ENCODE peak calls at places on chromosomes 16 and 17, in seven cellular contexts. J, K, A, T, L, S and C are unnamed samples.

GRCh38 chr16:3120435-3120834 is 8.0 kb downstream of the ZNF205 start:
- DNase-seq in K (no peak), T (peak; percentile 59), L (no peak), J (no peak), S (no peak), A (no peak), C (no peak)

GRCh38 chr16:79334127-79334526 is 266.4 kb downstream of the MAF start:
- DNase-seq in K (no peak), T (no peak), A (peak; percentile 20), S (no peak), J (peak; percentile 19), L (no peak), C (no peak)

GRCh38 chr17:78979780-78980623 is at the start of gene LGALS3BP:
- DNase-seq in T (peak; percentile 99), S (peak; percentile 78), L (peak; percentile 57), K (peak; percentile 2), J (no peak), A (peak; percentile 87), C (peak; percentile 83)

GRCh38 chr16:89965447-89966225 is 17.1 kb downstream of the DEF8 start:
- DNase-seq in A (no peak), J (no peak), L (no peak), T (peak; percentile 23), K (no peak), S (no peak), C (no peak)

GRCh38 chr17:74523308-74523707 is 8.0 kb downstream of the CD300LB start:
- DNase-seq in J (no peak), S (no peak), L (no peak), A (no peak), K (no peak), T (no peak), C (no peak)

GRCh38 chr17:27320222-27320560 is 26.3 kb downstream of the WSB1 start:
- DNase-seq in T (no peak), L (no peak), J (no peak), K (no peak), A (no peak), S (no peak), C (no peak)

GRCh38 chr17:27569884-27570577 is 61.0 kb upstream of the LGALS9 start:
- DNase-seq in L (no peak), K (no peak), A (peak; percentile 23), T (peak; percentile 31), J (no peak), S (no peak), C (no peak)

GRCh38 chr16:78551487-78552085 is 452.1 kb downstream of the WWOX start:
- DNase-seq in J (no peak), A (no peak), K (no peak), T (no peak), L (no peak), S (no peak), C (no peak)

GRCh38 chr17:67994827-67995567 is 1.3 kb downstream of the C17orf58 start:
- DNase-seq in S (peak; percentile 83), L (no peak), T (peak; percentile 96), A (no peak), J (peak; percentile 12), K (no peak), C (peak; percentile 17)

GRCh38 chr16:57935904-57936303 is 35.0 kb downstream of the CNGB1 start:
- DNase-seq in A (no peak), S (no peak), K (no peak), T (no peak), J (no peak), L (no peak), C (no peak)

GRCh38 chr17:46940692-46941404 is 17.9 kb downstream of the GOSR2 start:
- DNase-seq in A (peak; percentile 72), K (peak; percentile 16), L (peak; percentile 52), J (peak; percentile 86), T (peak; percentile 96), S (peak; percentile 60), C (peak; percentile 80)

GRCh38 chr16:81583893-81584705 is 139.5 kb downstream of the CMIP start:
- DNase-seq in J (no peak), T (no peak), A (peak; percentile 68), L (no peak), K (no peak), S (peak; percentile 82), C (no peak)

GRCh38 chr16:81586421-81586820 is 141.8 kb downstream of the CMIP start:
- DNase-seq in A (no peak), K (no peak), T (no peak), L (no peak), S (peak; percentile 33), J (no peak), C (no peak)

GRCh38 chr16:81581107-81581506 is 136.5 kb downstream of the CMIP start:
- DNase-seq in T (no peak), S (no peak), J (no peak), K (no peak), A (peak; percentile 76), L (peak; percentile 84), C (no peak)

GRCh38 chr16:81585785-81586184 is 141.2 kb downstream of the CMIP start:
- DNase-seq in A (no peak), J (no peak), S (no peak), K (no peak), L (no peak), T (peak; percentile 56), C (no peak)

GRCh38 chr16:81582655-81583441 is 138.2 kb downstream of the CMIP start:
- DNase-seq in T (peak; percentile 43), K (no peak), L (peak; percentile 57), S (no peak), A (no peak), J (no peak), C (peak; percentile 60)
- H3K27ac ChIP-seq in T (no peak overlapping the region), K (no peak overlapping the region), L (peak overlapping the region; percentile 85), S (no peak overlapping the region), A (peak overlapping the region; percentile 88), J (no peak overlapping the region), C (peak overlapping the region; percentile 69)

DNA sequence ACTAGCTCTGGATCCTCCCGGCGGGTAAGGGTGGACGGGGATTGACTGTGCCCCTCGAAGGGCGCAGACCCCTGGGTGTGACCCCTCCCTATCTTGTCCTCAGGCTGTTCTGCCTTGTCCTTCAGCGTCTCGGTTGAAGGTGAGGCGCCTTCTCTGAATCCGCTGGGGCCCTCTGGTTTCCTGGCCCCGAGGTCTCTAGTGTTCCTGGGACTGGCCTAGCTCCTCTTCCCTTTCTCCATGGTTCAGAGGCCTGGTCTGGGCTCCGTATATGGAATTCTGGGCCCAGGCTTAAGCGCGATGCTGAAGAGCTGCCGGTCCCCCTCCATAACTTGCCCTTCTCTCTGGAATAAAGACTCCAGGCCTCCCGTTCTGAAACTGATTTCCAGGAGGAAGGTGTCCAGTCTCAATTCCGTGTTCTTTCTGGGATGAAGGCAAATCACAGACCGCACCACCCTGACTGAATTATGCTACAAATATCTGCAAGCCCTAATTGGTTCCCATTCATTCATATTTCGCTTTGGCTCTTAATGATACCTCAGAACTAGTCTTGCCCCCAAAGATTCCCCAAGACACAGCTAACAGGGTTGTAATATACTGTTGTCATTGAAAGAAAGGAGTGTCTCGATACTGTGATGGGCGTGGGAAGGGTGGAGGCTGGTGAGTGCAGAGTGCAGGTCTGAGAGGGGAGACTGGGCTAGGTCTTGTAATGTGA is 739 bp downstream of the EDC4 start:
- DNase-seq in T (peak; percentile 92), A (peak; percentile 28), J (peak; percentile 20), L (no peak), K (no peak), S (peak; percentile 7), C (no peak)
- H3K27ac ChIP-seq in T (peak overlapping the region; percentile 86), A (peak overlapping the region; percentile 85), J (peak overlapping the region; percentile 48), L (peak overlapping the region; percentile 86), K (peak overlapping the region; percentile 82), S (peak overlapping the region; percentile 82), C (peak overlapping the region; percentile 81)

GRCh38 chr17:66930933-66931332 is 33.6 kb upstream of the CACNG4 start:
- DNase-seq in K (no peak), J (peak; percentile 11), T (no peak), L (no peak), S (no peak), A (no peak), C (no peak)

GRCh38 chr17:66923881-66924280 is 40.6 kb upstream of the CACNG4 start:
- DNase-seq in K (no peak), L (no peak), T (no peak), A (no peak), S (no peak), J (no peak), C (no peak)

GRCh38 chr17:66920426-66920825 is 44.1 kb upstream of the CACNG4 start:
- DNase-seq in J (no peak), A (no peak), K (no peak), L (no peak), T (no peak), S (no peak), C (no peak)

GRCh38 chr17:66920965-66921364 is 43.5 kb upstream of the CACNG4 start:
- DNase-seq in T (no peak), J (no peak), K (no peak), A (no peak), L (no peak), S (no peak), C (no peak)

DNA sequence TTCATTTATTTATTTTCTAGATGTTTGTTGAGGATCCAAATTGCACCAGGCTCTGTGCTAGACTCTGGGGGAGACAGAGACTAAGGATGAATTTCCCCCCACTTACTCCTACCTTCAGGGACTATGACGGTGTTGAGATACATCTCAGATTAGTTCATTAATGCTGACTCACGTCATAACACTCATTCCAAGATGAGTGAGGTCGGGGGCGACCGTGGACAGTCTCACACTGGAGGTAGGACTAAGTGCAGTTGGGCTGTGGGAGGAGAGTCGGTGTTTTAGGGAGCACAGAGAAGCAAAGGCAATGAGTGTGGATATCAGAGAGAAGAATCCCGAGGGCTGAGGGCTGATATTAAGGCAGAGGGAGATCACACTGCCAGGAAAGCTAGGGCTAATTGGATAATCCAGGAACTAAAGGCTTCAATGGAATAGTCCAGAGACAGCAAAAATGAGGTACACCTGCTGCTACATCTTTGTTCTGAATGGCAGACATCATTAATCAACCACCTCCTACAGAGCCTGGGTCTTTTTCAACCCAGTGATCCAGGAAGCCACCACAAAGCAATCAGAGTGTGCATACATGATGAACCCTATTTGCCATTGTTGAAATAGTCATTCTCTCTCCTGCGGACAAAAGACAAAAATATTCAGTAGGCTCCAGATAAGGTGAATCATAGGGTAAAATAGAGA is 38.6 kb upstream of the CACNG4 start:
- DNase-seq in J (no peak), K (no peak), S (no peak), A (no peak), L (no peak), T (no peak), C (no peak)
- H3K27ac ChIP-seq in J (no peak overlapping the region), K (no peak overlapping the region), S (no peak overlapping the region), A (no peak overlapping the region), L (no peak overlapping the region), T (no peak overlapping the region), C (no peak overlapping the region)

GRCh38 chr17:61411944-61412859 is 12.6 kb downstream of the TBX2 start:
- DNase-seq in L (peak; percentile 57), J (peak; percentile 74), A (peak; percentile 83), K (peak; percentile 63), T (peak; percentile 98), S (peak; percentile 75), C (peak; percentile 63)
- H3K27ac ChIP-seq in L (peak overlapping the region; percentile 96), J (no peak overlapping the region), A (peak overlapping the region; percentile 74), K (peak overlapping the region; percentile 5), T (peak overlapping the region; percentile 79), S (peak overlapping the region; percentile 91), C (peak overlapping the region; percentile 53)